ENCODE peak calls at places on chromosomes 6 and 20, in six cellular contexts. S is fibroblast of lung, Z is GM23338, L is neuronal stem cell, U is Karpas-422, E is IMR-90. V is an unnamed sample. For H3K4me1, the result is how much of the 10 kb centered on the place peaks cover.

GRCh38 chr6:106099235-106099537 is 13.1 kb downstream of the PRDM1 start:
- DNase-seq in S (no peak), Z (no peak), L (no peak), U (no peak), E (no peak), V (no peak)

GRCh38 chr20:38131588-38132121 is 33.4 kb downstream of the TGM2 start:
- DNase-seq in S (no peak), Z (no peak), L (no peak), U (no peak), E (no peak), V (no peak)

GRCh38 chr6:134379086-134379485 is 61.2 kb upstream of the SGK1 start:
- DNase-seq in S (no peak), Z (peak), L (no peak), U (peak), E (no peak), V (no peak)

GRCh38 chr6:153957409-153957808 is 81.6 kb upstream of the OPRM1 start:
- DNase-seq in S (no peak), Z (no peak), L (no peak), U (no peak), E (no peak), V (no peak)

GRCh38 chr20:54133434-54134427 is 40.1 kb downstream of the CYP24A1 start:
- DNase-seq in S (peak), Z (no peak), L (no peak), U (no peak), E (peak), V (no peak)

GRCh38 chr6:20661721-20662120 is 127.5 kb downstream of the CDKAL1 start:
- DNase-seq in S (peak), Z (peak), L (no peak), U (no peak), E (peak), V (no peak)

GRCh38 chr20:62262064-62262463 is 23.7 kb downstream of the OSBPL2 start:
- DNase-seq in S (no peak), Z (no peak), L (no peak), U (no peak), E (no peak), V (no peak)

GRCh38 chr6:21856844-21857243 is 263.3 kb downstream of the SOX4 start:
- DNase-seq in S (peak), Z (no peak), L (no peak), U (no peak), E (peak), V (no peak)

GRCh38 chr6:70151616-70152015 is 151.3 kb downstream of the COL9A1 start:
- DNase-seq in S (no peak), Z (no peak), L (no peak), U (no peak), E (no peak), V (no peak)

GRCh38 chr6:116010400-116011095 is 50.1 kb downstream of the FRK start:
- DNase-seq in S (peak), Z (peak), L (peak), U (peak), E (peak), V (peak)

GRCh38 chr6:44593539-44593944 is 206.0 kb downstream of the CDC5L start:
- DNase-seq in S (peak), Z (peak), L (peak), U (peak), E (peak), V (peak)

GRCh38 chr20:38453941-38454340 is 18.7 kb upstream of the RALGAPB start:
- DNase-seq in S (no peak), Z (no peak), L (no peak), U (peak), E (no peak), V (peak)

GRCh38 chr6:42361036-42361435 is 90.7 kb downstream of the TRERF1 start:
- DNase-seq in S (no peak), Z (no peak), L (no peak), U (no peak), E (no peak), V (no peak)

GRCh38 chr6:38982470-38982869 is 66.1 kb upstream of the GLP1R start:
- DNase-seq in S (no peak), Z (peak), L (no peak), U (no peak), E (no peak), V (no peak)

GRCh38 chr20:24667689-24668383 is 198.4 kb downstream of the SYNDIG1 start:
- DNase-seq in S (no peak), Z (no peak), L (no peak), U (no peak), E (no peak), V (no peak)

GRCh38 chr20:35823147-35823546 is 51.3 kb downstream of the PHF20 start:
- DNase-seq in S (peak), Z (no peak), L (no peak), U (no peak), E (no peak), V (no peak)

GRCh38 chr6:29834564-29835436 is 7.2 kb downstream of the HLA-G start:
- DNase-seq in S (no peak), Z (peak), L (peak), U (peak), E (no peak), V (peak)

GRCh38 chr20:19506021-19506420 is 252.0 kb upstream of the RIN2 start:
- DNase-seq in S (no peak), Z (no peak), L (no peak), U (no peak), E (no peak), V (no peak)

GRCh38 chr6:24581084-24581669 is 64.8 kb downstream of the KIAA0319 start:
- DNase-seq in S (peak), Z (peak), L (peak), U (peak), E (peak), V (peak)

GRCh38 chr6:164925681-164926530 is 383.5 kb downstream of the C6orf118 start:
- DNase-seq in S (no peak), Z (no peak), L (no peak), U (no peak), E (no peak), V (no peak)

DNA sequence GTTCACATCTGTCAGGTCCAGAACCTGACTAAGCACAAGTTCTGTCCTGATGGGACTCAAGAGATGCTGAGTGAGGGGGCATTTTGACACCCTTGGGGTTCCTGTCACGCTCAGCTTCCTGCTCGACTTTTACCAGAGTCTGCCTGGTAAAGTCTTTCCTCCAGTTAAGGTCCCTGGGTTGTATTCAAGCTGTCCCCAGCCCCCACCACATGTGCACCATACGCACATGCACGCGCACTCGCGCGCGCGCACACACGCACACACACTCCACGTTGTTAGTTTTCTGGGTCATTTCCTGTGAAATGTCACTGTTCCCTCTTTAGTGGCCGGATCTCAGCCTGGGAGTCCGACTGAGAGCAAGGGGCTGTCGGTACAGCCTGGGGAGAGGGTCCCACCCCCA is 166.1 kb downstream of the GMPR start:
- DNase-seq in S (no peak), Z (no peak), L (no peak), U (no peak), E (no peak), V (no peak)
- H3K4me1 ChIP-seq in S (under half), Z (under half), L (under half), U (under half), E (under half), V (under half)

GRCh38 chr20:17925940-17926300 is 42.7 kb downstream of the SNX5 start:
- DNase-seq in S (no peak), Z (no peak), L (no peak), U (no peak), E (no peak), V (no peak)
- H3K4me3 ChIP-seq in S (no peak), Z (no peak), L (no peak), U (no peak), E (no peak), V (no peak)

GRCh38 chr20:9500121-9500911 is 14.1 kb upstream of the LAMP5 start:
- DNase-seq in S (no peak), Z (no peak), L (no peak), U (no peak), E (peak), V (no peak)
- H3K4me2 ChIP-seq in S (no peak), Z (no peak), L (no peak), U (no peak), E (no peak), V (no peak)

GRCh38 chr6:34339971-34340370 is 52.5 kb downstream of the NUDT3 start:
- DNase-seq in S (no peak), Z (no peak), L (no peak), U (no peak), E (no peak), V (no peak)
- H3K4me1 ChIP-seq in S (under half), Z (under half), L (under half), U (half or more), E (under half), V (under half)

V was measured in OCI-LY7.